ENCODE peak calls at places on chromosomes 3 and 15, in five cellular contexts. R is activated naive CD4-positive, alpha-beta T cell treated with Interleukin-2 at 50 U/mL for 16 hours; L is T-helper 9 cell; Z is uterus; K is NCI-H2081. J is an unnamed sample.

GRCh38 chr3:150259526-150260145 is 148.5 kb upstream of the TSC22D2 start:
- DNase-seq in R (no peak), L (no peak), Z (no peak), K (no peak), J (no peak)

GRCh38 chr15:43903864-43904290 is 77.1 kb downstream of the WDR76 start:
- DNase-seq in R (peak; percentile 47), L (peak; percentile 39), Z (peak; percentile 22), K (peak; percentile 64), J (peak; percentile 24)

GRCh38 chr3:157086053-157086761 is 73.7 kb downstream of the CCNL1 start:
- DNase-seq in R (no peak), L (no peak), Z (no peak), K (no peak), J (peak; percentile 72)

GRCh38 chr3:132543016-132543739 is 53.9 kb upstream of the ACKR4 start:
- DNase-seq in R (no peak), L (no peak), Z (no peak), K (no peak), J (no peak)

GRCh38 chr3:107272471-107272870 is 104.8 kb upstream of the CCDC54 start:
- DNase-seq in R (no peak), L (no peak), Z (no peak), K (no peak), J (no peak)

GRCh38 chr3:196968233-196969000 is at the start of gene PIGZ:
- DNase-seq in R (peak; percentile 42), L (peak; percentile 12), Z (no peak), K (peak; percentile 55), J (peak; percentile 72)

GRCh38 chr3:154936196-154936595 is 143.9 kb upstream of the MME start:
- DNase-seq in R (no peak), L (no peak), Z (no peak), K (no peak), J (no peak)

GRCh38 chr3:48247401-48247807 is 6.5 kb downstream of the ZNF589 start:
- DNase-seq in R (no peak), L (no peak), Z (no peak), K (no peak), J (no peak)

GRCh38 chr15:59329570-59330350 is 42.9 kb downstream of the MYO1E start:
- DNase-seq in R (no peak), L (no peak), Z (no peak), K (no peak), J (no peak)

GRCh38 chr3:52730681-52731080 is 24.8 kb downstream of the SPCS1 start:
- DNase-seq in R (no peak), L (no peak), Z (no peak), K (no peak), J (no peak)

GRCh38 chr3:66393486-66394260 is 107.1 kb downstream of the LRIG1 start:
- DNase-seq in R (peak; percentile 41), L (peak; percentile 34), Z (no peak), K (peak; percentile 77), J (no peak)

GRCh38 chr3:134869153-134869726 is 74.2 kb downstream of the EPHB1 start:
- DNase-seq in R (no peak), L (no peak), Z (no peak), K (peak; percentile 44), J (no peak)

GRCh38 chr3:24318668-24319287 is 175.9 kb downstream of the THRB start:
- DNase-seq in R (no peak), L (no peak), Z (no peak), K (no peak), J (no peak)

GRCh38 chr3:58117561-58118305 is 93.0 kb downstream of the DNASE1L3 start:
- DNase-seq in R (no peak), L (no peak), Z (peak; percentile 55), K (no peak), J (peak; percentile 63)

GRCh38 chr15:33031324-33031736 is 163.2 kb downstream of the FMN1 start:
- DNase-seq in R (no peak), L (no peak), Z (no peak), K (peak; percentile 66), J (no peak)

GRCh38 chr3:129547241-129547640 is 4.3 kb downstream of the H1-8 start:
- DNase-seq in R (no peak), L (no peak), Z (no peak), K (no peak), J (peak; percentile 44)

GRCh38 chr15:41568350-41569017 is 9.5 kb downstream of the TYRO3 start:
- DNase-seq in R (no peak), L (no peak), Z (peak; percentile 29), K (no peak), J (peak; percentile 71)

GRCh38 chr15:43879386-43880355 is 52.9 kb downstream of the WDR76 start:
- DNase-seq in R (no peak), L (no peak), Z (no peak), K (no peak), J (no peak)

GRCh38 chr3:170200992-170201391 is 19.5 kb upstream of the PHC3 start:
- DNase-seq in R (no peak), L (no peak), Z (no peak), K (no peak), J (no peak)

GRCh38 chr3:132785292-132785691 is 63.1 kb upstream of the NPHP3 start:
- DNase-seq in R (no peak), L (no peak), Z (no peak), K (no peak), J (no peak)

GRCh38 chr3:14093831-14094230 is 30.8 kb downstream of the CHCHD4 start:
- DNase-seq in R (no peak), L (no peak), Z (no peak), K (no peak), J (no peak)

GRCh38 chr3:193826126-193826795 is 233.3 kb downstream of the OPA1 start:
- DNase-seq in R (no peak), L (no peak), Z (no peak), K (no peak), J (no peak)

GRCh38 chr15:60316961-60317360 is 80.8 kb downstream of the ANXA2 start:
- DNase-seq in R (no peak), L (no peak), Z (no peak), K (no peak), J (no peak)

GRCh38 chr3:185766645-185767323 is 58.1 kb downstream of the IGF2BP2 start:
- DNase-seq in R (no peak), L (no peak), Z (no peak), K (no peak), J (no peak)

GRCh38 chr3:31819441-31819840 is 161.6 kb downstream of the OSBPL10 start:
- DNase-seq in R (no peak), L (no peak), Z (no peak), K (no peak), J (no peak)

GRCh38 chr3:2711081-2711480 is 399.1 kb downstream of the IL5RA start:
- DNase-seq in R (no peak), L (no peak), Z (no peak), K (no peak), J (no peak)

GRCh38 chr3:149271669-149272068 is 50.0 kb upstream of the CP start:
- DNase-seq in R (no peak), L (no peak), Z (no peak), K (no peak), J (no peak)

GRCh38 chr3:146187334-146187950 is 26.5 kb upstream of the PLOD2 start:
- DNase-seq in R (no peak), L (no peak), Z (no peak), K (peak; percentile 45), J (no peak)

GRCh38 chr3:46860381-46861292 is 2.6 kb downstream of the MYL3 start:
- DNase-seq in R (peak; percentile 18), L (no peak), Z (peak; percentile 16), K (no peak), J (peak; percentile 17)

GRCh38 chr3:55718475-55718874 is 231.4 kb upstream of the WNT5A start:
- DNase-seq in R (no peak), L (no peak), Z (no peak), K (no peak), J (no peak)

GRCh38 chr3:170352936-170353335 is 4.6 kb upstream of the SKIL start:
- DNase-seq in R (no peak), L (no peak), Z (no peak), K (no peak), J (no peak)

GRCh38 chr3:31439888-31440287 is 92.8 kb upstream of the STT3B start:
- DNase-seq in R (no peak), L (no peak), Z (no peak), K (no peak), J (no peak)

GRCh38 chr3:186534113-186534669 is 10.0 kb downstream of the CRYGS start:
- DNase-seq in R (peak; percentile 57), L (peak; percentile 15), Z (no peak), K (no peak), J (no peak)

GRCh38 chr3:124780767-124781485 is 50.7 kb downstream of the UMPS start:
- DNase-seq in R (no peak), L (no peak), Z (peak; percentile 74), K (no peak), J (peak; percentile 94)

GRCh38 chr3:7695067-7695466 is 806.6 kb upstream of the LMCD1 start:
- DNase-seq in R (no peak), L (no peak), Z (no peak), K (peak; percentile 15), J (no peak)

GRCh38 chr3:129564981-129565644 is 22.1 kb downstream of the H1-8 start:
- DNase-seq in R (no peak), L (no peak), Z (no peak), K (no peak), J (no peak)